ENCODE peak calls at places on chromosome 18, in five cellular contexts. I is neuronal stem cell, J is IMR-90, K is H9, B is H1. U is an unnamed sample.

GRCh38 chr18:48872234-48873145 is 78.3 kb downstream of the SMAD7 start:
- DNase-seq in J (peak), I (no peak), K (no peak), B (no peak), U (no peak)

GRCh38 chr18:34003687-34004086 is 221.0 kb downstream of the NOL4 start:
- DNase-seq in J (no peak), I (no peak), K (peak), B (no peak), U (peak)

GRCh38 chr18:2451556-2451955 is 119.7 kb downstream of the METTL4 start:
- DNase-seq in I (no peak), K (no peak), B (no peak), J (no peak), U (no peak)

GRCh38 chr18:8548186-8548585 is 61.1 kb upstream of the RAB12 start:
- DNase-seq in B (no peak), I (no peak), K (no peak), J (peak), U (no peak)

GRCh38 chr18:22182884-22183610 is 13.7 kb downstream of the GATA6 start:
- DNase-seq in K (no peak), I (no peak), B (no peak), J (no peak), U (no peak)

GRCh38 chr18:22558945-22559385 is 141.2 kb upstream of the CTAGE1 start:
- DNase-seq in B (no peak), I (no peak), J (peak), K (no peak), U (peak)

GRCh38 chr18:37188016-37188791 is 359.3 kb downstream of the KIAA1328 start:
- DNase-seq in B (no peak), I (no peak), J (peak), K (no peak), U (no peak)

GRCh38 chr18:43060020-43060419 is 55.5 kb downstream of the RIT2 start:
- DNase-seq in J (no peak), B (no peak), I (no peak), K (no peak), U (no peak)

GRCh38 chr18:50453014-50453680 is 78.3 kb downstream of the SKA1 start:
- DNase-seq in J (no peak), I (no peak), K (no peak), B (no peak), U (no peak)

GRCh38 chr18:59155140-59155539 is 15.5 kb downstream of the SEC11C start:
- DNase-seq in I (no peak), K (no peak), B (no peak), J (peak), U (no peak)

GRCh38 chr18:63234839-63235238 is 84.7 kb downstream of the BCL2 start:
- DNase-seq in K (no peak), I (no peak), B (no peak), J (no peak), U (no peak)
- H2AK5ac ChIP-seq in K (no peak), I (no peak), B (no peak), J (no peak), U (no peak)

DNA sequence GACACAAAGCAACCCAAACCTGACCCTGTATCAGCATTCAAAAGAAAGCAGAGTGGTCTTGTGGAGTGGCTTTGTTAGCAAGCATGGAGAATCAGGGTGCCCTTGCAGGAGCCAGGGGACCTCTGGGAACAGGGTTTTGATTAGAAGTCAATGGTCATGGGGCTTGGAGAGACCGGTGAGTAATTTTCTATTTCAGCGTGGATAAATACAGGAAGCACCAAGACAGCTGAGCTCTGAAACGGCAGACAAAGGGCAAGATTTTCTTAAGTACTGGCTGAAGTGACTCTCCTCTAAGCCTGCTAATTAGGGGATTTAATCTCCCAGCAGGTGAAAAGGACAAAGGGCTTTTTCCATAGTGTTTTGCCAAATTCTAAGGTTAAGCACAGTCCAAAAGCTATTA is 78.0 kb upstream of the GAREM1 start:
- DNase-seq in K (peak), B (no peak), J (no peak), I (peak), U (peak)
- H3K9ac ChIP-seq in K (no peak), B (no peak), J (no peak), I (no peak), U (no peak)

DNA sequence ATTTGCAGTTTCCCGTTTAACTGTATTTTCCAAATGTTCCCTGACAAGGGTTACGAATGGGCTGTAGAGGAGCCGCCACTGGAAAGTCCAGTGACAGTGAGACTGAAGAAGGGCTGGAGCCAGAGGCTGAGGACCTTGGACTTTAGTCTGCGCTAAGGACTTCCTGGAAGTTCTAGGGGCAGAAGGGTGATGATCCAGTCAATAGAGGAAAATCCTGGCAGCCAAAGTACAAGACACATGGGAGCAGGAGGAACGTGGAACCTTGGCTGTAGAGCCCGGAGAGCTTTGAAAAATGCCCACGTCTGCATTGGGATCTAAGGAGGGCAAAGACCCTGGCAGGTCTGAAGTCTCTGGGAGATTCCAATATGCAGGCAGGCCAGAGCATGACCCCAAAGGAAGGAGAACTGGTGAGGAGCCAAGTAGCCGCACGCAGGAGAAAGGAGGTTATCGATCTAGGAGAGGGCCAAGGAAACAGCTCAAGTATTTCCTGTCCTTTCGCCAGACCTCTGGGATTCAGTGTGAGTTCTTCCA is 28.5 kb downstream of the MBP start:
- DNase-seq in B (no peak), J (no peak), I (no peak), K (no peak), U (no peak)
- H2AK5ac ChIP-seq in B (no peak), J (peak), I (no peak), K (no peak), U (no peak)

GRCh38 chr18:56402872-56403516 is 235.4 kb downstream of the TXNL1 start:
- DNase-seq in J (peak), B (no peak), I (no peak), K (no peak), U (no peak)
- H3K9ac ChIP-seq in J (no peak), B (no peak), I (no peak), K (no peak), U (no peak)

U was measured in mesendoderm.